ENCODE peak calls at places on chromosomes 2 and 18, in five cellular contexts. H is nephron progenitor cell, K is mesothelial cell of epicardium, W is hippocampal formation, C is hepatocyte. B is an unnamed sample.

GRCh38 chr2:111662771-111663470 is 221.1 kb downstream of the ANAPC1 start:
- DNase-seq in K (no peak), C (no peak), W (no peak), H (no peak), B (no peak)

GRCh38 chr2:185291035-185291647 is 447.5 kb upstream of the FSIP2 start:
- DNase-seq in K (peak; percentile 67), C (peak; percentile 83), W (no peak), H (peak; percentile 66), B (peak; percentile 96)

GRCh38 chr2:174158003-174158402 is 90.3 kb downstream of the OLA1 start:
- DNase-seq in H (peak; percentile 41), W (no peak), K (no peak), C (peak; percentile 27), B (peak; percentile 83)

GRCh38 chr2:31190188-31190587 is 27.1 kb downstream of the CAPN14 start:
- DNase-seq in C (no peak), K (no peak), W (no peak), H (no peak), B (no peak)

GRCh38 chr2:2872309-2872617 is 505.4 kb downstream of the EIPR1 start:
- DNase-seq in C (no peak), W (no peak), K (no peak), H (no peak), B (no peak)

GRCh38 chr2:195318440-195319111 is 338.4 kb upstream of the SLC39A10 start:
- DNase-seq in H (peak; percentile 35), K (no peak), W (peak; percentile 37), C (peak; percentile 64), B (peak; percentile 73)

GRCh38 chr18:9965711-9966624 is 52.2 kb downstream of the VAPA start:
- DNase-seq in K (no peak), W (no peak), H (no peak), C (no peak), B (peak; percentile 46)

GRCh38 chr2:202121532-202122166 is 48.6 kb downstream of the KIAA2012 start:
- DNase-seq in K (no peak), H (no peak), W (peak; percentile 11), C (no peak), B (no peak)

GRCh38 chr18:76354348-76354747 is 140.7 kb downstream of the ZNF516 start:
- DNase-seq in W (no peak), H (no peak), K (no peak), C (no peak), B (no peak)

GRCh38 chr2:24830786-24831185 is 37.6 kb downstream of the CENPO start:
- DNase-seq in C (no peak), H (no peak), K (no peak), W (no peak), B (no peak)

GRCh38 chr18:32389191-32389590 is 81.5 kb downstream of the GAREM1 start:
- DNase-seq in C (no peak), K (no peak), H (no peak), W (no peak), B (no peak)

GRCh38 chr2:173076557-173077345 is 1.1 kb downstream of the MAP3K20 start:
- DNase-seq in W (no peak), C (peak; percentile 55), K (peak; percentile 66), H (peak; percentile 60), B (peak; percentile 73)

GRCh38 chr18:66511810-66512209 is 92.1 kb downstream of the CDH19 start:
- DNase-seq in K (no peak), W (no peak), H (no peak), C (no peak), B (peak; percentile 60)

GRCh38 chr2:43333656-43334144 is 107.3 kb upstream of the ZFP36L2 start:
- DNase-seq in W (no peak), K (no peak), C (no peak), H (no peak), B (no peak)

B was measured in DMS53.